ENCODE peak calls at places on chromosomes 1 and 21, in nine cellular contexts. V is psoas muscle, W is testis, M is body of pancreas, U is breast epithelium, S is transverse colon, Z is tibial nerve, J is hepatocyte, P is HepG2. A is an unnamed sample.

GRCh38 chr1:4674676-4675075 is 20.3 kb downstream of the AJAP1 start:
- DNase-seq in P (no peak), U (no peak), M (no peak), S (no peak), J (no peak), V (no peak), Z (no peak), W (no peak), A (no peak)

GRCh38 chr1:201888282-201889033 is at the start of gene SHISA4:
- DNase-seq in M (peak), S (peak), V (peak), W (peak), P (peak), J (peak), U (peak), Z (peak), A (peak)

GRCh38 chr1:175933801-175934200 is 190.4 kb upstream of the TNR start:
- DNase-seq in J (no peak), U (no peak), V (no peak), M (no peak), P (peak), S (no peak), W (no peak), Z (no peak), A (no peak)

GRCh38 chr1:244583358-244583757 is 69.6 kb upstream of the DESI2 start:
- DNase-seq in M (no peak), V (no peak), P (no peak), W (no peak), U (no peak), J (no peak), S (no peak), Z (no peak), A (no peak)

GRCh38 chr1:33790577-33790976 is 73.3 kb upstream of the HMGB4 start:
- DNase-seq in J (no peak), V (no peak), W (no peak), S (no peak), Z (no peak), M (no peak), U (no peak), P (no peak), A (no peak)

GRCh38 chr1:25616932-25617625 is 488 bp downstream of the MAN1C1 start:
- DNase-seq in Z (no peak), J (peak), P (no peak), V (no peak), W (no peak), M (peak), U (no peak), S (no peak), A (no peak)

GRCh38 chr1:3731543-3731942 is 20.7 kb upstream of the CCDC27 start:
- DNase-seq in M (no peak), Z (no peak), U (no peak), W (no peak), S (no peak), P (no peak), J (no peak), V (no peak), A (no peak)

GRCh38 chr21:36255650-36256047 is 64.3 kb upstream of the MORC3 start:
- DNase-seq in W (no peak), P (no peak), V (no peak), J (no peak), M (no peak), S (no peak), Z (no peak), U (no peak), A (no peak)

GRCh38 chr1:242212401-242212800 is 213.5 kb upstream of the MAP1LC3C start:
- DNase-seq in Z (no peak), U (no peak), M (no peak), S (no peak), W (no peak), V (no peak), J (no peak), P (no peak), A (no peak)

GRCh38 chr1:182368903-182369302 is 22.7 kb downstream of the GLUL start:
- DNase-seq in J (no peak), Z (no peak), V (no peak), W (no peak), U (no peak), M (no peak), P (no peak), S (no peak), A (no peak)

GRCh38 chr1:44636711-44637589 is 37.3 kb downstream of the TMEM53 start:
- DNase-seq in U (no peak), V (no peak), Z (no peak), M (no peak), P (no peak), W (no peak), S (no peak), J (no peak), A (no peak)

GRCh38 chr1:68174173-68175113 is 57.9 kb downstream of the WLS start:
- DNase-seq in M (peak), J (peak), S (peak), U (no peak), W (peak), V (peak), P (no peak), Z (peak), A (peak)

GRCh38 chr1:108502138-108502537 is 52.0 kb downstream of the NBPF6 start:
- DNase-seq in U (no peak), V (no peak), S (no peak), W (no peak), P (no peak), Z (no peak), M (no peak), J (no peak), A (no peak)

GRCh38 chr1:211320980-211321379 is 5.7 kb upstream of the TRAF5 start:
- DNase-seq in M (no peak), V (no peak), W (no peak), S (no peak), J (no peak), P (no peak), U (no peak), Z (no peak), A (no peak)

GRCh38 chr1:98644510-98644909 is 17.0 kb upstream of the SNX7 start:
- DNase-seq in Z (no peak), J (no peak), W (no peak), P (no peak), S (no peak), V (no peak), M (no peak), U (no peak), A (no peak)

GRCh38 chr1:177567393-177567792 is 396.6 kb downstream of the BRINP2 start:
- DNase-seq in S (no peak), Z (no peak), J (no peak), W (no peak), U (no peak), M (no peak), P (peak), V (no peak), A (no peak)

GRCh38 chr1:24862775-24863483 is 67.1 kb downstream of the RUNX3 start:
- DNase-seq in U (no peak), P (no peak), S (no peak), M (no peak), J (no peak), W (no peak), Z (no peak), V (no peak), A (no peak)

GRCh38 chr1:111990026-111990877 is 784 bp upstream of the KCND3 start:
- DNase-seq in S (peak), M (peak), U (no peak), W (peak), Z (no peak), P (no peak), V (peak), J (peak), A (no peak)

GRCh38 chr1:31013187-31013864 is 52.2 kb downstream of the PUM1 start:
- DNase-seq in V (no peak), S (no peak), Z (no peak), J (no peak), P (peak), U (no peak), M (no peak), W (no peak), A (no peak)

GRCh38 chr1:186915555-186915954 is 86.8 kb downstream of the PLA2G4A start:
- DNase-seq in W (no peak), P (no peak), Z (no peak), J (no peak), M (no peak), U (no peak), S (no peak), V (no peak), A (no peak)

GRCh38 chr1:187920976-187921375 is 1092.2 kb downstream of the PLA2G4A start:
- DNase-seq in W (no peak), U (no peak), S (no peak), V (no peak), M (no peak), J (no peak), Z (no peak), P (no peak), A (no peak)

GRCh38 chr1:230495891-230496385 is 69.8 kb upstream of the PGBD5 start:
- DNase-seq in J (no peak), P (no peak), Z (no peak), S (no peak), V (no peak), W (peak), M (peak), U (no peak), A (peak)

GRCh38 chr1:76379506-76379905 is 305.0 kb downstream of the ST6GALNAC3 start:
- DNase-seq in S (no peak), Z (no peak), P (no peak), U (no peak), J (no peak), W (no peak), M (no peak), V (no peak), A (no peak)
- TF ChIP-seq CTCF in S (no peak), Z (no peak), P (no peak), U (no peak), J (no peak), W (no peak), M (no peak), V (no peak), A (no peak)

GRCh38 chr1:145993618-145994390 is 2.6 kb downstream of the TXNIP start:
- DNase-seq in W (no peak), P (no peak), U (no peak), M (no peak), S (no peak), J (no peak), Z (no peak), V (no peak), A (no peak)

GRCh38 chr1:145992958-145993617 is 3.3 kb downstream of the TXNIP start:
- DNase-seq in J (no peak), Z (no peak), V (no peak), M (no peak), U (no peak), P (no peak), W (no peak), S (no peak), A (no peak)

GRCh38 chr1:145990249-145991097 is 5.9 kb downstream of the TXNIP start:
- DNase-seq in Z (no peak), W (no peak), J (no peak), V (peak), P (peak), M (peak), U (peak), S (peak), A (no peak)

GRCh38 chr1:145992502-145992936 is 3.9 kb downstream of the TXNIP start:
- DNase-seq in W (no peak), U (no peak), J (no peak), P (no peak), Z (no peak), S (no peak), M (no peak), V (no peak), A (no peak)

DNA sequence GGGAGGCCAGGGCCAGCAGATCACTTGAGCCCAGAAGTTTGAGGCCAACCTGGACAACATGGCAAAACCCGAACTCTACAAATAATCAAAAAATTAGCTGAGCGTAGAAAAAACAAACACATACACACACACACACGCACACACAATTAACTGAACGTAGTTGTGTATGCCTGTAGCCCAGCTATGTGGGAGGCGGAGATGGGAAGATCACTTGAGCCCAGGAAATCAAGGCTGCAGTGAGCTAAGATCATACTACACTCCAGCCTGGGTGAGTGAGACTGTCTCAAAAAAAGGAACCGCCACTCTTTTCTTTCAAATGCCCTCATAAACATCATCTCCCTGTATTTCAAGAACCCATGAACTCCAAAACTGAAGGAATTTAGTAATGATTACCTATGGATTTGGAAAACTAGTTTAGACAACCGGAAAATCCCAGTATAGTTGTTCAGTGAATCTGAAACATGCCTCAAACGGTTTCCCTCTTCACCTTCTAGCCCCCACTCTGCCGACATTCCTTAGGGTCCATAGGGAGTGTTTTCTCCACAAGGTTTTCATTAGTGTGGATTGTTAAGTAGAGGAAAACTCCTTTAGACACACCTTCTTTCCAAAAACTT is 4.5 kb downstream of the TXNIP start:
- DNase-seq in Z (peak), P (no peak), S (no peak), V (peak), J (no peak), M (peak), W (no peak), U (no peak), A (no peak)
- H3K27ac ChIP-seq in Z (peak), P (no peak), S (peak), V (peak), J (peak), M (peak), W (peak), U (peak), A (peak)

GRCh38 chr1:52602328-52603300 is at the start of gene GPX7:
- DNase-seq in P (no peak), M (peak), V (peak), W (peak), J (peak), Z (no peak), U (no peak), S (peak), A (no peak)
- H3K4me3 ChIP-seq in P (peak), M (peak), V (peak), W (peak), J (peak), Z (peak), U (peak), S (peak), A (peak)

GRCh38 chr1:178693368-178693767 is 31.7 kb upstream of the RALGPS2 start:
- DNase-seq in V (no peak), W (no peak), P (peak), S (no peak), U (no peak), M (no peak), J (peak), Z (no peak), A (no peak)
- TF ChIP-seq CTCF in V (no peak), W (no peak), P (peak), S (no peak), U (no peak), M (no peak), J (no peak), Z (peak), A (no peak)

DNA sequence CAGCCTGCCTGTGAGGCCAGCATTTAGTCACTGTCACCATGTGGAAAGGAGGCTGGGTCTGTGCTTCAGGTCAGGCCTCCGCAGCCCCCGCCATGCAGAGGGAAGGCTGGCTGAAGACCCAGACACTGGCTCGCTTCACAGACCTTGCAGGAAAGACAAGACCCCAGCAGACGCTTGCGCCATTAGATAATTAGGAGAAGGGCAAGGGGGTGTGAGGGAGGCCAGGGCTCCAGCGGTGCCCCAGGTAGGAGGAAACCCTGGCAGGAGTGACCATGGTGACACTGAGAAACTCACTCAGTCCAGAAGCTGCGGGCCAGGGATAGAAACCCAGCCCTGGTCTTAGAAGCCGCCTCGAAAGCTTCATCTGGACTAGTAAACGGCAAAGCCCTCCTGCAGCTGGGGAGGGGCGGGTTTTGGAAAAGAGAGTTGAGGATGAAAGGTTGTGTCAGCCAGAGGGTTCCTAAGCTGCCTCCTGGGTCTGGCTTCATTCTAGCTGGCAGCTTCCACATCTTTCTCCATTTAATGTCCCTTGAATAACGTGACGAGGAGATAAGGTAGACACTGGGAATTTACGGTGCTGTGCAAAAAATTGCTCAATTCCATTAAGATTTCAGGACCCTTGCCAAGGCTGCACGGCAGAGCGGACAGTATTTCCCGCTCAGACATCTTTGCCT is 294.1 kb upstream of the VAMP3 start:
- DNase-seq in Z (no peak), W (no peak), J (peak), U (no peak), P (no peak), V (no peak), M (no peak), S (no peak), A (no peak)
- H3K27ac ChIP-seq in Z (no peak), W (no peak), J (peak), U (no peak), P (no peak), V (no peak), M (no peak), S (no peak), A (no peak)

DNA sequence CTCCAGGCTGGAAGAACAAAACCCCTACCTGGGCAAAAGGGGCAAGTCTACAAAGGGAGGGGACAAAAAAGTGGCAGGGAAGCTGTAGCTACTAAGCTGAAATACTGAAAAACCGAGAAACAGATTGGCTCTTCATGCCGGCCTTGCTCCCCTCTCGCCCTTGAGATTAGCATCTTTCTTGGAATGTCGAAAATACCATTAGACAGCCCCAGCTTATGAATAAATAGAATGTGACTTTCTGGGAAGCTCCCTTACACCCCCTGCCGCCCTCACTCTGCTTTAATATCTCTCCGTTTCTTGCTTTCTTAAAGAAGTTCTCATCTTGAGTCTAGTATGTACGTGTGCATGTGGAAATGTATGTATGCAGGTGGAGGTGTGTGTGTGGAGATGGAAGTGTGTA is 14.1 kb downstream of the TRAF3IP3 start:
- DNase-seq in V (no peak), Z (no peak), J (no peak), U (no peak), M (no peak), S (no peak), P (no peak), W (no peak), A (no peak)
- H3K4me3 ChIP-seq in V (no peak), Z (no peak), J (no peak), U (peak), M (no peak), S (no peak), P (no peak), W (no peak), A (peak)

GRCh38 chr1:157952601-157953000 is 40.8 kb upstream of the KIRREL1 start:
- DNase-seq in M (no peak), P (no peak), Z (no peak), V (no peak), W (no peak), U (no peak), J (no peak), S (peak), A (no peak)

GRCh38 chr1:157944666-157945280 is 48.7 kb upstream of the KIRREL1 start:
- DNase-seq in W (no peak), M (no peak), V (no peak), S (no peak), U (no peak), Z (no peak), P (no peak), J (peak), A (no peak)

GRCh38 chr1:157951219-157951618 is 42.2 kb upstream of the KIRREL1 start:
- DNase-seq in S (no peak), P (no peak), M (no peak), W (no peak), J (peak), Z (no peak), V (no peak), U (no peak), A (no peak)

DNA sequence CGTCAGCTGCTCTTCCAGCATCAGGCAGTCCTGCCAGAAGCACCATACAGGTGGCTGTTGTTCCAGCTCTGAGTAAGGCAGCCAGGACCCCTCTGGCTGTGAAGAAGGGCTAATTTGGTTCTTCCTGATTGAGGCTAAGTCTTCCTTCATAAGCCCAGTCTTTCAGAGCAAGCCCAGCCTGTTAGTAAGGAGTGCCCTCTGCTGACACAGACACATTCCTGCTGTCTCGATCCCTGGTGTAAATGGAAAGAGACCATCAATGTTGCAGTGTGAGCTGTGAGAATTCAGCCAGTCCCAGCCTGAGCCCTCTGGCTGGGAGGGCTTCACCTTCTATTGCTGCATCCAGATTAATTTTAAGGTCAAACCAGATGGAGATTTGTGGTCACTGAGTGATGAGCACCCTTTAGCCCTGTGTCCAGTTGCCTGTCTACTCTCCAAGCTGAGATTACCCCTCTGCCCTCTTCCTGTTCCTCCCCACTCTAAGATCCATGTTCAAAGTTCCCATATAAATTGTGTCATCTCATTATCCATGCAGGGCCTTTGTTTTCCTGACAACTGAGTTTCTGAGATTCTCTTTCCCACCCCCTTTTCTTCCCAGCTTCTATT is 44.8 kb upstream of the KIRREL1 start:
- DNase-seq in P (peak), V (no peak), M (no peak), J (peak), S (peak), Z (peak), W (peak), U (no peak), A (no peak)
- TF ChIP-seq CTCF in P (peak), V (no peak), M (peak), J (peak), S (peak), Z (no peak), W (no peak), U (no peak), A (peak)

DNA sequence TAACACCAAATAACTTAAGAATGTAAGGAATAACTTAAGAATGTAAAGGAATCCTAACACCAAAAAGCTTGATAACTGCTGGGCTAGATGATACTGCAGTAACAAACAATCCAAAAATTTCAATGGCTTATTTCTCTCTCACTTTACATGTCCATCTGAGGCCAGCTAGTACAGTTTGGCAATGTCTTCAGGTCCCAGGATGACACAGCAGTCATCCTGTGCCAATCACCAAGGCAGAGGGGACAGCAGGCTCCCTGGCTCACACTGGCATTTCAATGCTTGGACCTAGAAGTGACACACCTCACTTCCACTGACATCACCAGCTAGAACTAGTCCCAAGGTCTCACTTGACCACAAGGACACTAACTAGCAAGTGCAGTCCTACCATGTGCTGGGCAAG is 15.3 kb downstream of the DNAJC11 start:
- DNase-seq in M (no peak), S (no peak), U (no peak), W (no peak), V (peak), J (no peak), Z (no peak), P (no peak), A (no peak)
- H3K27ac ChIP-seq in M (no peak), S (no peak), U (no peak), W (no peak), V (peak), J (no peak), Z (no peak), P (no peak), A (peak)

DNA sequence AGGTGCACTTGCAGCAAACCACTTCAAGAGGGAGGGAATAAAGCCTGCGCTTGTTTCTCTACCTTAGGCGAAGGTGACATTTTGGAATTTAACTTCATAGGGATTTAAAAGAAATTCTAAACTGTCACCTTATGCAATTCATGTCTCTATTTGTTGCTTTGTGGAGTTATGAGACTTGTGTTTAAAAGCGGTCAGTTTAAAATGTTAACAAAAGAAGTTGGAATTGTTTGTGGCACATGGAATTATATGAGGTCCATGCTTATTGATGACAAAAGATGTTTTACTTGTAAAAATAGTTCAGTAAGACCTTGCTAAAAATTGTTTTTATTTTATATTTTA is 15.8 kb downstream of the NR5A2 start:
- DNase-seq in S (no peak), P (no peak), V (no peak), Z (no peak), J (no peak), M (no peak), U (no peak), W (no peak), A (no peak)
- H3K4me3 ChIP-seq in S (peak), P (no peak), V (peak), Z (peak), J (peak), M (peak), U (peak), W (peak), A (peak)

A was measured in right atrium auricular region.